ENCODE peak calls at places on chromosome 13, in eight cellular contexts. H is neural progenitor cell, L is heart left ventricle, O is body of pancreas, V is omental fat pad, S is uterus, E is B cell, M is fibroblast of villous mesenchyme. A is an unnamed sample.

GRCh38 chr13:67193979-67194378 is 36.2 kb downstream of the PCDH9 start:
- DNase-seq in S (no peak), M (no peak), E (no peak), O (no peak), V (no peak), H (no peak), L (no peak), A (no peak)

GRCh38 chr13:75635101-75635620 is 969 bp upstream of the LMO7 start:
- DNase-seq in O (no peak), V (no peak), S (no peak), M (peak), H (no peak), E (no peak), L (peak), A (no peak)

GRCh38 chr13:49976314-49977258 is 20.3 kb upstream of the TRIM13 start:
- DNase-seq in L (peak), H (peak), O (peak), M (peak), E (peak), V (peak), S (peak), A (peak)

GRCh38 chr13:54958781-54959180 is 1930.2 kb downstream of the OLFM4 start:
- DNase-seq in O (no peak), H (no peak), S (no peak), E (no peak), L (no peak), V (no peak), M (no peak), A (no peak)

GRCh38 chr13:51148223-51148951 is 37.3 kb upstream of the C13orf42 start:
- DNase-seq in M (no peak), O (no peak), V (no peak), E (no peak), H (peak), L (no peak), S (peak), A (no peak)

GRCh38 chr13:42769650-42770049 is 11.7 kb upstream of the FAM216B start:
- DNase-seq in S (no peak), O (no peak), E (no peak), V (no peak), H (no peak), M (no peak), L (no peak), A (no peak)

GRCh38 chr13:101728021-101728420 is 275.5 kb downstream of the ITGBL1 start:
- DNase-seq in H (no peak), M (no peak), E (no peak), V (no peak), O (no peak), L (no peak), S (no peak), A (no peak)

GRCh38 chr13:75813323-75813722 is 177.2 kb downstream of the LMO7 start:
- DNase-seq in L (no peak), S (no peak), V (no peak), O (no peak), M (no peak), E (no peak), H (no peak), A (no peak)

GRCh38 chr13:63449549-63449948 is 2033.9 kb upstream of the PCDH20 start:
- DNase-seq in H (no peak), O (no peak), E (no peak), L (no peak), M (no peak), S (no peak), V (no peak), A (no peak)

GRCh38 chr13:110310541-110311491 is 3.7 kb downstream of the COL4A2 start:
- DNase-seq in L (peak), E (no peak), V (no peak), O (no peak), S (no peak), H (no peak), M (no peak), A (no peak)

GRCh38 chr13:110314516-110315245 is 7.6 kb downstream of the COL4A2 start:
- DNase-seq in S (no peak), H (no peak), L (peak), E (no peak), M (no peak), V (no peak), O (no peak), A (no peak)

GRCh38 chr13:110312669-110313031 is 5.6 kb downstream of the COL4A2 start:
- DNase-seq in L (peak), M (peak), V (no peak), E (no peak), S (peak), O (no peak), H (no peak), A (no peak)

GRCh38 chr13:110309661-110310524 is 2.8 kb downstream of the COL4A2 start:
- DNase-seq in M (peak), V (no peak), L (no peak), H (peak), E (no peak), S (no peak), O (no peak), A (no peak)

GRCh38 chr13:110311721-110312668 is 4.9 kb downstream of the COL4A2 start:
- DNase-seq in H (no peak), V (no peak), L (peak), O (no peak), E (no peak), S (no peak), M (peak), A (no peak)
- TF ChIP-seq CTCF in H (no peak), V (no peak), L (no peak), O (no peak), E (no peak), S (no peak), M (no peak), A (no peak)

DNA sequence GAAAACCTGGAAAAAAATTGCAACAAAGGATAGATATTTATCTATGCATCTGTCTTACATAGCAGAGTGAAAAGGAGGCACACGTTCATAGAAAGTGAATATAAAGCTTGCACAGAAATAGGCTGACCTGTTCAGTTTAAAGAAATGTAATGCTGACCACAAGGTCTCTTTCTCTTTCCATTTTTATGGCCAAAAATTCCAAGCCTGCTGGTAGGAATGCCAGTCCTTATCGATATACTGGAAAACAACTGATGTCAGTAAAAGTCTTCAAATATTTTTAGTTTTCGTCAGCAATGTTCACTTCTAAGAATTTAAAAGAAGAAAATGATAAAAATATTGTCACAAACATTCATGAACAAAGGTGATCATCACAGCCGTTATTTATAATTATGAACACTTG is 59.0 kb upstream of the MCF2L start:
- DNase-seq in S (no peak), M (no peak), E (no peak), O (no peak), L (no peak), V (no peak), H (no peak), A (no peak)
- TF ChIP-seq CTCF in S (no peak), M (no peak), E (no peak), O (no peak), L (no peak), V (no peak), H (no peak), A (no peak)

DNA sequence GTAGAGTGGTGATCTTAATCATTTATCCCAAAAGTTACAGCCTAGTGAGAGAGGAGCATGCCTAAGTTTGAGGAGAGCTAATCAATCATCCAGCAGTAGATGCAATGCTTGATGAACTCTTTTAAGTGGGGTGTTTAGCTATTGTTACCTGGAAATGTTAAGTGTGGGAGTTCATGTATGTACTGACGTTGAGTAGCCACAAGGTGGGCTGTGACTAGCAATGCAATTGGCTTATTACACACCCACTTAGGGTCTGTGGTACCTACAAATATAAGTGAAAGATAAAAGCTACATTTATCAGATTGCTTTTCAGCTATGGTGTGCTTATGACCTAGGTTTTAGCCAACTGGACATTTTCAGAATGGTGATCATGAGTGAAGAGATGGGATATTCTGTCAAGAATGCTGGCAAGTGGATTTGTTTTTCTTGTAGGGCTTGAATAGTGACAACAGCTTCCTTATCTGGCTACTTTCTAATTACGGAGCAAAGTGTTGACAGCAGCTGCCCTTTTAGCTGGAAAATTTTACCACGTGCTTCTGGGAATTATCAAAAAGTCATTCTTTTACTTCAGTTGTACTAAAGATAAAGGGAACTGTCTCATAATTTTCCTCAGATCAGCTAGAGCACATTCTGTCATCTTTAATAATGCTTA is 170.6 kb downstream of the POSTN start:
- DNase-seq in O (no peak), S (no peak), V (no peak), M (no peak), L (no peak), H (no peak), E (no peak), A (no peak)
- TF ChIP-seq CTCF in O (no peak), S (no peak), V (no peak), M (no peak), L (no peak), H (peak), E (no peak), A (no peak)

GRCh38 chr13:80965097-80965496 is 624.2 kb upstream of the SPRY2 start:
- DNase-seq in M (no peak), E (no peak), L (no peak), V (no peak), H (no peak), O (no peak), S (no peak), A (no peak)

GRCh38 chr13:80962173-80962572 is 621.2 kb upstream of the SPRY2 start:
- DNase-seq in E (no peak), M (no peak), S (no peak), O (no peak), L (no peak), V (no peak), H (no peak), A (no peak)

GRCh38 chr13:80957019-80957650 is 616.2 kb upstream of the SPRY2 start:
- DNase-seq in M (no peak), E (no peak), O (no peak), H (no peak), V (no peak), L (no peak), S (no peak), A (no peak)

GRCh38 chr13:80962855-80963254 is 621.9 kb upstream of the SPRY2 start:
- DNase-seq in L (no peak), E (no peak), O (no peak), M (no peak), H (no peak), V (no peak), S (no peak), A (no peak)
- TF ChIP-seq CTCF in L (no peak), E (no peak), O (no peak), M (no peak), H (no peak), V (no peak), S (no peak), A (no peak)